ENCODE peak calls at places on chromosomes 11 and 22, in seven cellular contexts. R is cardiac fibroblast, X is fibroblast of villous mesenchyme, F is RWPE2, A is tibial nerve, M is A549, P is ovary. C is an unnamed sample.

GRCh38 chr22:20107951-20108756 is 7.8 kb upstream of the RANBP1 start:
- DNase-seq in P (no peak), X (no peak), A (no peak), F (no peak), R (no peak), M (no peak), C (peak; percentile 81)

GRCh38 chr11:133467686-133468085 is 64.6 kb downstream of the OPCML start:
- DNase-seq in P (no peak), F (no peak), A (no peak), X (no peak), R (no peak), M (no peak), C (no peak)

GRCh38 chr11:61918251-61919112 is 1.1 kb upstream of the RAB3IL1 start:
- DNase-seq in A (peak; percentile 55), F (no peak), M (no peak), P (peak; percentile 42), R (peak; percentile 61), X (no peak), C (no peak)

GRCh38 chr11:66313321-66314185 is 3.3 kb downstream of the CD248 start:
- DNase-seq in F (peak; percentile 68), X (peak; percentile 50), M (no peak), P (no peak), R (peak; percentile 58), A (no peak), C (no peak)

GRCh38 chr22:49586244-49586748 is 241.4 kb downstream of the BRD1 start:
- DNase-seq in X (no peak), F (no peak), R (no peak), M (peak; percentile 40), A (no peak), P (no peak), C (peak; percentile 91)

GRCh38 chr22:32617271-32617670 is 142.7 kb downstream of the FBXO7 start:
- DNase-seq in F (no peak), A (no peak), R (peak; percentile 33), P (no peak), M (no peak), X (peak; percentile 85), C (no peak)

GRCh38 chr22:41425704-41426365 is 20.8 kb downstream of the TOB2 start:
- DNase-seq in P (no peak), X (peak; percentile 21), R (no peak), F (no peak), M (no peak), A (no peak), C (no peak)

GRCh38 chr11:898160-898517 is 12.5 kb downstream of the CHID1 start:
- DNase-seq in F (no peak), P (no peak), R (peak; percentile 51), M (peak; percentile 57), X (peak; percentile 17), A (no peak), C (no peak)

GRCh38 chr11:121418625-121419114 is 33.4 kb upstream of the SORL1 start:
- DNase-seq in A (peak; percentile 12), P (no peak), F (no peak), X (no peak), M (no peak), R (peak; percentile 12), C (no peak)

GRCh38 chr11:69406060-69406459 is 75.4 kb upstream of the LINC01488 start:
- DNase-seq in F (no peak), R (no peak), P (no peak), X (no peak), A (no peak), M (no peak), C (no peak)

GRCh38 chr11:118522571-118523072 is 4.7 kb upstream of the TTC36 start:
- DNase-seq in X (peak; percentile 41), A (no peak), M (peak; percentile 42), F (no peak), R (peak; percentile 59), P (no peak), C (no peak)

GRCh38 chr22:21697866-21698265 is 32.1 kb downstream of the PPIL2 start:
- DNase-seq in R (no peak), X (no peak), F (no peak), P (no peak), A (no peak), M (no peak), C (no peak)

GRCh38 chr11:121106812-121107211 is 5.8 kb downstream of the TECTA start:
- DNase-seq in X (no peak), P (no peak), A (no peak), F (no peak), M (no peak), R (no peak), C (no peak)

GRCh38 chr11:93591247-93591898 is 48.2 kb upstream of the SMCO4 start:
- DNase-seq in M (no peak), X (peak; percentile 94), F (no peak), P (no peak), A (no peak), R (peak; percentile 34), C (no peak)

GRCh38 chr22:19891350-19892248 is 36.9 kb upstream of the GNB1L start:
- DNase-seq in P (no peak), A (no peak), F (no peak), X (peak; percentile 90), M (no peak), R (peak; percentile 62), C (no peak)

GRCh38 chr22:48968201-48968959 is 859.3 kb downstream of the BRD1 start:
- DNase-seq in X (no peak), F (peak; percentile 22), A (no peak), P (no peak), M (peak; percentile 11), R (no peak), C (peak; percentile 58)

GRCh38 chr11:116427903-116428637 is 344.7 kb downstream of the BUD13 start:
- DNase-seq in F (no peak), M (no peak), P (no peak), R (no peak), A (peak; percentile 18), X (no peak), C (no peak)

GRCh38 chr11:7971846-7972245 is 6.6 kb upstream of the NLRP10 start:
- DNase-seq in P (no peak), A (no peak), F (no peak), R (peak; percentile 61), X (no peak), M (no peak), C (no peak)

GRCh38 chr22:37999640-38000272 is 15.4 kb upstream of the SOX10 start:
- DNase-seq in A (no peak), M (no peak), X (peak; percentile 46), F (peak; percentile 88), P (no peak), R (peak; percentile 77), C (no peak)

GRCh38 chr11:56750190-56750589 is 1.7 kb upstream of the OR9G4 start:
- DNase-seq in X (no peak), M (peak; percentile 4), A (no peak), P (no peak), F (no peak), R (no peak), C (no peak)

GRCh38 chr22:27919943-27920755 is 1.1 kb upstream of the PITPNB start:
- DNase-seq in R (peak; percentile 81), F (no peak), M (peak; percentile 59), A (peak; percentile 40), X (peak; percentile 88), P (no peak), C (no peak)

DNA sequence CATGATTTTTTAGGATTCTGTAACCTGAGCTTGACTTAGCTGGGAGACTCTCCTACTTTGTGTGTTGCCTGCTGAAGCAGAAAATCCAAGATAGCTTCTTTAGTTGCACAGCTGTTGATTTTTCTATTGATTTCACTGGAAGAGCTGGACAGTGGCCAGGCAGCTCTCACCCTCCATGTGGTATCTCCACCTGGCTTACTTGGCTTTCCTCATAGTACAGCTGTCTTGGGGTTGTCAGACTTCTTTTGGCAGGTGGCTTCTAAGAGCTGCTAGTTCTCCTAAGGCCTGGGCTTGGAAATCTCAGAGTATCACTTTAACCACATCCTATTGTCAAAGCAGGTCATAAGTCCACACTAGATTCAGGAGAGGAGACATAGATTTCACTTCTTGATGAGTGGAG is 130.8 kb upstream of the SPON1 start:
- DNase-seq in X (no peak), A (no peak), R (no peak), F (no peak), M (no peak), P (no peak), C (no peak)
- TF ChIP-seq CTCF in X (no peak), A (no peak), R (no peak), F (no peak), M (no peak), P (no peak), C (no peak)

GRCh38 chr11:107695446-107695845 is 16.4 kb downstream of the SLN start:
- DNase-seq in F (no peak), A (no peak), X (peak; percentile 22), M (no peak), R (peak; percentile 27), P (no peak), C (no peak)
- TF ChIP-seq CTCF in F (no peak), A (no peak), X (no peak), M (no peak), R (no peak), P (no peak), C (no peak)

DNA sequence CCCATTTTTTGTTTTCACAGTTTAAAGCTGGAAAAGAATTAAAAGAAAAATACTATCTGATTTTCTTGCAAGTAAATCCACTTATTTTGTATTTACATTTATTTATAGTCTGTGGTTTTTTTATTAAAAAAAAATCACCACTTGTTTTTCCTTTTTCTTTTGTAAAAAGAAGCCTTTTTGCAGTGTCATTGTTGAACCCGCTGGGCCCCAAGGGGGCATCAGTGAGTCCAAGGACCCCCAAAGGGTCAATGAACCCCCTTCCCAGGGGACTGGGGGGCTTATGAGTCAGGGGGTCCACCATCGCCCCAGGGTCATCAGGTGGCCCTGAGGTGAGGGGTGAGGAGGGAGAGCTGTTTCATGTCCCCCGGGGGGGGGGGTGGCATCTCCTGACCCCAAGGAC is 34.0 kb upstream of the EIF3D start:
- DNase-seq in F (no peak), R (no peak), M (no peak), X (no peak), A (no peak), P (no peak), C (no peak)
- TF ChIP-seq CTCF in F (no peak), R (no peak), M (no peak), X (peak; percentile 5), A (no peak), P (no peak), C (peak; percentile 43)

GRCh38 chr11:43933608-43934358 is 8.7 kb upstream of the C11orf96 start:
- DNase-seq in X (peak; percentile 22), R (peak; percentile 75), P (no peak), M (no peak), A (no peak), F (no peak), C (no peak)

GRCh38 chr11:43930868-43931716 is 11.3 kb upstream of the C11orf96 start:
- DNase-seq in F (no peak), A (no peak), X (no peak), P (no peak), M (no peak), R (peak; percentile 57), C (no peak)

GRCh38 chr11:43934359-43935130 is 7.9 kb upstream of the C11orf96 start:
- DNase-seq in P (no peak), F (no peak), A (no peak), X (no peak), M (no peak), R (no peak), C (no peak)

GRCh38 chr11:43933226-43933607 is 9.2 kb upstream of the C11orf96 start:
- DNase-seq in M (no peak), R (no peak), X (no peak), F (no peak), P (no peak), A (no peak), C (no peak)

DNA sequence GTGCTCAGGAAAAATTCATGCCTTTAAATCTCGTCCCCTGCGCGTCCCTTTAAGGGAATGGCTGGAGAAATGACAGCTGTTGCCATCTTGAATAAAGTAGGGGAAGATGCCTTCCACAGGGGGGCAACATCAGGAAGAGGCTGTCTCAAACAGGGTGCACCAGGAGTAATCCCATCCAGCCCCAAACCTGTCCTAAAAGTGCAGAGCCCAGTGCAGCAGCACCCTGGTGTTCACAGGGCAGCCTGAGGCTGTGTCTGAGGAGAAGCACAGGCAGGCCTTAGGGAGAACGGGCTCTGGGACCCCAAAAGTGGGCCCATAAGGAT is 10.8 kb upstream of the C11orf96 start:
- DNase-seq in R (no peak), F (no peak), P (no peak), M (peak; percentile 13), A (no peak), X (no peak), C (no peak)
- TF ChIP-seq CTCF in R (no peak), F (no peak), P (peak; percentile 27), M (no peak), A (no peak), X (peak; percentile 8), C (peak; percentile 45)

C was measured in chondrocyte.